ENCODE peak calls at places on chromosomes 12 and 14, in seven cellular contexts. One of them, this sample, is unnamed.

GRCh38 chr12:12156835-12157234 is 86.1 kb downstream of the BCL2L14 start:
- DNase-seq in Peyer's patch: no peak
- DNase-seq in CD8-positive, alpha-beta T cell: no peak
- DNase-seq in A549: no peak
- DNase-seq in HL-60: no peak
- DNase-seq in pancreas: no peak
- DNase-seq in hepatocyte: no peak
- DNase-seq in this sample: no peak

GRCh38 chr12:10511756-10512355 is 6.2 kb downstream of the EIF2S3B start:
- DNase-seq in Peyer's patch: no peak
- DNase-seq in CD8-positive, alpha-beta T cell: no peak
- DNase-seq in A549: no peak
- DNase-seq in HL-60: no peak
- DNase-seq in pancreas: no peak
- DNase-seq in hepatocyte: no peak
- DNase-seq in this sample: no peak

GRCh38 chr12:15116983-15117382 is 104.2 kb downstream of the RERG start:
- DNase-seq in Peyer's patch: no peak
- DNase-seq in CD8-positive, alpha-beta T cell: no peak
- DNase-seq in A549: no peak
- DNase-seq in HL-60: no peak
- DNase-seq in pancreas: no peak
- DNase-seq in hepatocyte: no peak
- DNase-seq in this sample: no peak

GRCh38 chr14:78005325-78005724 is 164.8 kb upstream of the NRXN3 start:
- DNase-seq in Peyer's patch: no peak
- DNase-seq in CD8-positive, alpha-beta T cell: no peak
- DNase-seq in A549: peak; percentile 17
- DNase-seq in HL-60: peak; percentile 2
- DNase-seq in pancreas: no peak
- DNase-seq in hepatocyte: peak; percentile 50
- DNase-seq in this sample: no peak

GRCh38 chr12:123139926-123140674 is 10.8 kb downstream of the PITPNM2 start:
- DNase-seq in Peyer's patch: no peak
- DNase-seq in CD8-positive, alpha-beta T cell: no peak
- DNase-seq in A549: no peak
- DNase-seq in HL-60: no peak
- DNase-seq in pancreas: no peak
- DNase-seq in hepatocyte: peak; percentile 73
- DNase-seq in this sample: no peak

GRCh38 chr14:39617537-39617936 is 185.3 kb upstream of the FBXO33 start:
- DNase-seq in Peyer's patch: no peak
- DNase-seq in CD8-positive, alpha-beta T cell: no peak
- DNase-seq in A549: no peak
- DNase-seq in HL-60: no peak
- DNase-seq in pancreas: no peak
- DNase-seq in hepatocyte: no peak
- DNase-seq in this sample: no peak

GRCh38 chr12:124636138-124636968 is 68.9 kb upstream of the NCOR2 start:
- DNase-seq in Peyer's patch: no peak
- DNase-seq in CD8-positive, alpha-beta T cell: peak; percentile 75
- DNase-seq in A549: no peak
- DNase-seq in HL-60: peak; percentile 22
- DNase-seq in pancreas: no peak
- DNase-seq in hepatocyte: peak; percentile 73
- DNase-seq in this sample: no peak

GRCh38 chr12:89239534-89239933 is 112.8 kb downstream of the DUSP6 start:
- DNase-seq in Peyer's patch: no peak
- DNase-seq in CD8-positive, alpha-beta T cell: no peak
- DNase-seq in A549: no peak
- DNase-seq in HL-60: no peak
- DNase-seq in pancreas: no peak
- DNase-seq in hepatocyte: no peak
- DNase-seq in this sample: no peak

GRCh38 chr12:19338405-19338804 is 100.9 kb upstream of the AEBP2 start:
- DNase-seq in Peyer's patch: no peak
- DNase-seq in CD8-positive, alpha-beta T cell: no peak
- DNase-seq in A549: no peak
- DNase-seq in HL-60: no peak
- DNase-seq in pancreas: peak; percentile 14
- DNase-seq in hepatocyte: no peak
- DNase-seq in this sample: no peak

GRCh38 chr12:4011597-4011996 is 138.4 kb upstream of the PARP11 start:
- DNase-seq in Peyer's patch: no peak
- DNase-seq in CD8-positive, alpha-beta T cell: no peak
- DNase-seq in A549: no peak
- DNase-seq in HL-60: no peak
- DNase-seq in pancreas: no peak
- DNase-seq in hepatocyte: peak; percentile 55
- DNase-seq in this sample: no peak

GRCh38 chr12:48021485-48022179 is 17.4 kb upstream of the COL2A1 start:
- DNase-seq in Peyer's patch: no peak
- DNase-seq in CD8-positive, alpha-beta T cell: no peak
- DNase-seq in A549: no peak
- DNase-seq in HL-60: no peak
- DNase-seq in pancreas: no peak
- DNase-seq in hepatocyte: peak; percentile 53
- DNase-seq in this sample: no peak

GRCh38 chr12:108694812-108695278 is 36.5 kb downstream of the CORO1C start:
- DNase-seq in Peyer's patch: no peak
- DNase-seq in CD8-positive, alpha-beta T cell: no peak
- DNase-seq in A549: no peak
- DNase-seq in HL-60: no peak
- DNase-seq in pancreas: no peak
- DNase-seq in hepatocyte: peak; percentile 33
- DNase-seq in this sample: no peak

GRCh38 chr12:113955109-113955970 is 10.8 kb downstream of the RBM19 start:
- DNase-seq in Peyer's patch: no peak
- DNase-seq in CD8-positive, alpha-beta T cell: no peak
- DNase-seq in A549: peak; percentile 73
- DNase-seq in HL-60: peak; percentile 29
- DNase-seq in pancreas: no peak
- DNase-seq in hepatocyte: peak; percentile 33
- DNase-seq in this sample: no peak

GRCh38 chr12:1809606-1810140 is 10.7 kb upstream of the LRTM2 start:
- DNase-seq in Peyer's patch: no peak
- DNase-seq in CD8-positive, alpha-beta T cell: no peak
- DNase-seq in A549: no peak
- DNase-seq in HL-60: no peak
- DNase-seq in pancreas: peak; percentile 32
- DNase-seq in hepatocyte: no peak
- DNase-seq in this sample: no peak

GRCh38 chr14:91149462-91149861 is 35.6 kb downstream of the DGLUCY start:
- DNase-seq in Peyer's patch: no peak
- DNase-seq in CD8-positive, alpha-beta T cell: no peak
- DNase-seq in A549: peak; percentile 32
- DNase-seq in HL-60: no peak
- DNase-seq in pancreas: no peak
- DNase-seq in hepatocyte: peak; percentile 83
- DNase-seq in this sample: no peak

GRCh38 chr12:93376436-93377251 is 1.1 kb upstream of the NUDT4 start:
- DNase-seq in Peyer's patch: no peak
- DNase-seq in CD8-positive, alpha-beta T cell: no peak
- DNase-seq in A549: no peak
- DNase-seq in HL-60: peak; percentile 23
- DNase-seq in pancreas: no peak
- DNase-seq in hepatocyte: peak; percentile 46
- DNase-seq in this sample: no peak
- H3K4me3 ChIP-seq in Peyer's patch: peak overlapping the region; percentile 97
- H3K4me3 ChIP-seq in CD8-positive, alpha-beta T cell: no peak overlapping the region
- H3K4me3 ChIP-seq in A549: peak overlapping the region; percentile 64
- H3K4me3 ChIP-seq in HL-60: no peak overlapping the region
- H3K4me3 ChIP-seq in pancreas: peak overlapping the region; percentile 95
- H3K4me3 ChIP-seq in hepatocyte: peak overlapping the region; percentile 47
- H3K4me3 ChIP-seq in this sample: peak overlapping the region; percentile 83

DNA sequence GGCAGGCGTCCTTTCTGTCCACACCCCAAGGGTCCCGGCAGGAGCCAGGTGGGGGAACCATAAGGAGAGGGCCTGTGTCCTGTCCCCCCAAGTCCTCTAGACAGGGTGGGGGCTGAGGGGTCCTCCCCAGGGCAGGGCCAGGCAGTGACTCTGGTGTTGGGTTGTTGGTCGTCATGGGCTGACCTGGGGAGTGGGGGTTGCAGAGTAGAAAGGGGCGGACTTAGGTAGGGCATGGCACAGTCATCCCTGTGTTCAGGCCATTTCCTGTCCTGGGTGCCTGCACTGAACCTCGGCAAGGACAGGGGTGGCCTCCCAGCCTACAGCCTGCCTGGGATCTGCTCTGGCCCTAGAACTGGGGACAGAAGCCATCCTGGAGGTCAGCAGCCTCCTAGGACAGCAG is 356.2 kb downstream of the TMEM121 start:
- DNase-seq in Peyer's patch: no peak
- DNase-seq in CD8-positive, alpha-beta T cell: no peak
- DNase-seq in A549: no peak
- DNase-seq in HL-60: no peak
- DNase-seq in pancreas: peak; percentile 44
- DNase-seq in hepatocyte: no peak
- DNase-seq in this sample: peak; percentile 23
- H3K27ac ChIP-seq in Peyer's patch: no peak overlapping the region
- H3K27ac ChIP-seq in CD8-positive, alpha-beta T cell: no peak overlapping the region
- H3K27ac ChIP-seq in A549: no peak overlapping the region
- H3K27ac ChIP-seq in HL-60: no peak overlapping the region
- H3K27ac ChIP-seq in pancreas: no peak overlapping the region
- H3K27ac ChIP-seq in hepatocyte: no peak overlapping the region
- H3K27ac ChIP-seq in this sample: no peak overlapping the region

DNA sequence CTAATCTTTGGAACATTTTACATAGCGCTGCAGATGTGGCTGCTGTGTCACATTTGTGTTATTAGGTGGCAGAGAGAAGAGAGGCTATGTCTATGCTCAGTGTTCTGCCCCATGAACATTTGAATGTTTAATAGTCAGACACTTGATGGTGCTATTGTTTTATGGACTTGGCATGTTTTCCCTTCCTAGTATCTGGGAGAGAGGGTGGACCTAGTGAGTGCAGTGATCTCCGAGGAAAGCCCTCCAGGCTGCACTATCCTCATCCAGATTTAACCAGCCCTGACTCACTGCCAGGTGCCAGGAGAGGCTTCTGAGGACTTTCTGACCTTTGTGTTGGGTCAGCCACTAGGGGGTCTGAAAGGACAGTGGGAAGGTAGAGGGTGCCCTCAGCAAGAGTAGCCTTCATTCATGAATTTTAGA is 24.3 kb downstream of the ZFC3H1 start:
- DNase-seq in Peyer's patch: no peak
- DNase-seq in CD8-positive, alpha-beta T cell: no peak
- DNase-seq in A549: peak; percentile 13
- DNase-seq in HL-60: no peak
- DNase-seq in pancreas: no peak
- DNase-seq in hepatocyte: no peak
- DNase-seq in this sample: no peak
- H3K4me3 ChIP-seq in Peyer's patch: no peak overlapping the region
- H3K4me3 ChIP-seq in CD8-positive, alpha-beta T cell: no peak overlapping the region
- H3K4me3 ChIP-seq in A549: no peak overlapping the region
- H3K4me3 ChIP-seq in HL-60: no peak overlapping the region
- H3K4me3 ChIP-seq in pancreas: no peak overlapping the region
- H3K4me3 ChIP-seq in hepatocyte: no peak overlapping the region
- H3K4me3 ChIP-seq in this sample: no peak overlapping the region

GRCh38 chr14:54784657-54785056 is 118.0 kb downstream of the GCH1 start:
- DNase-seq in Peyer's patch: no peak
- DNase-seq in CD8-positive, alpha-beta T cell: no peak
- DNase-seq in A549: no peak
- DNase-seq in HL-60: no peak
- DNase-seq in pancreas: no peak
- DNase-seq in hepatocyte: no peak
- DNase-seq in this sample: no peak

GRCh38 chr14:54786816-54787215 is 115.8 kb downstream of the GCH1 start:
- DNase-seq in Peyer's patch: no peak
- DNase-seq in CD8-positive, alpha-beta T cell: no peak
- DNase-seq in A549: no peak
- DNase-seq in HL-60: no peak
- DNase-seq in pancreas: no peak
- DNase-seq in hepatocyte: no peak
- DNase-seq in this sample: no peak

GRCh38 chr14:54786191-54786755 is 116.4 kb downstream of the GCH1 start:
- DNase-seq in Peyer's patch: no peak
- DNase-seq in CD8-positive, alpha-beta T cell: no peak
- DNase-seq in A549: no peak
- DNase-seq in HL-60: no peak
- DNase-seq in pancreas: no peak
- DNase-seq in hepatocyte: no peak
- DNase-seq in this sample: no peak

GRCh38 chr14:54785111-54785777 is 117.4 kb downstream of the GCH1 start:
- DNase-seq in Peyer's patch: no peak
- DNase-seq in CD8-positive, alpha-beta T cell: no peak
- DNase-seq in A549: no peak
- DNase-seq in HL-60: no peak
- DNase-seq in pancreas: no peak
- DNase-seq in hepatocyte: no peak
- DNase-seq in this sample: no peak

DNA sequence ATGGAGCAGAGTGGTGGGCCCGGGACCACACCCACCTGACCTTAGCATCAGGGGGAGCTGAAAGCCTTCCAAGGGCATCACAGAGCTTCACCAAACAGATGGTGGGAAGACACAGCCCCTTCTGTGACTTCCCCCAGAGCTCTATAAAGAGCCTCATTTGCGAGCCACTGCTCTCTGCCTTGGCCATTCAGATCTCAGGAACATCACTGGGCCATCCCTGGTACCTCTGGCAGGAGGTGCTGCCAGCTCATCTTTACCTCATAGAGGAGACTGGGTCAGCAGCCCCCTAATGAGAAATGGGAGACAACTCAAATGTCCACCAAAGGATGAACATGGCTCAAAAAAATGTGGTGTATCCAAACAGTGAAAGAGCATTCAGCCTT is 116.9 kb downstream of the GCH1 start:
- DNase-seq in Peyer's patch: no peak
- DNase-seq in CD8-positive, alpha-beta T cell: no peak
- DNase-seq in A549: no peak
- DNase-seq in HL-60: no peak
- DNase-seq in pancreas: no peak
- DNase-seq in hepatocyte: no peak
- DNase-seq in this sample: no peak
- H3K27ac ChIP-seq in Peyer's patch: no peak overlapping the region
- H3K27ac ChIP-seq in CD8-positive, alpha-beta T cell: no peak overlapping the region
- H3K27ac ChIP-seq in A549: no peak overlapping the region
- H3K27ac ChIP-seq in HL-60: no peak overlapping the region
- H3K27ac ChIP-seq in pancreas: no peak overlapping the region
- H3K27ac ChIP-seq in hepatocyte: no peak overlapping the region
- H3K27ac ChIP-seq in this sample: peak overlapping the region; percentile 3

This sample was measured in dorsolateral prefrontal cortex.